ENCODE peak calls at places on chromosome 22, in nine cellular contexts. One of them, this sample, is unnamed.

GRCh38 chr22:31253949-31254348 is 38.3 kb downstream of the PIK3IP1 start:
- DNase-seq in astrocyte of the cerebellum: no peak
- DNase-seq in AG10803: no peak
- DNase-seq in AG04450: no peak
- DNase-seq in upper lobe of right lung: peak
- DNase-seq in nephron progenitor cell: no peak
- DNase-seq in AG09319: no peak
- DNase-seq in CD8-positive, alpha-beta T cell: no peak
- DNase-seq in Calu3: peak
- DNase-seq in this sample: no peak

GRCh38 chr22:44184006-44184405 is 3.3 kb downstream of the PARVG start:
- DNase-seq in astrocyte of the cerebellum: peak
- DNase-seq in AG10803: no peak
- DNase-seq in AG04450: no peak
- DNase-seq in upper lobe of right lung: no peak
- DNase-seq in nephron progenitor cell: no peak
- DNase-seq in AG09319: no peak
- DNase-seq in CD8-positive, alpha-beta T cell: no peak
- DNase-seq in Calu3: no peak
- DNase-seq in this sample: no peak

GRCh38 chr22:47355388-47355725 is 592.9 kb downstream of the TBC1D22A start:
- DNase-seq in astrocyte of the cerebellum: no peak
- DNase-seq in AG10803: no peak
- DNase-seq in AG04450: no peak
- DNase-seq in upper lobe of right lung: no peak
- DNase-seq in nephron progenitor cell: no peak
- DNase-seq in AG09319: no peak
- DNase-seq in CD8-positive, alpha-beta T cell: no peak
- DNase-seq in Calu3: no peak
- DNase-seq in this sample: peak

GRCh38 chr22:20438066-20438677 is 547 bp upstream of the SCARF2 start:
- DNase-seq in astrocyte of the cerebellum: peak
- DNase-seq in AG10803: peak
- DNase-seq in AG04450: no peak
- DNase-seq in upper lobe of right lung: peak
- DNase-seq in nephron progenitor cell: no peak
- DNase-seq in AG09319: no peak
- DNase-seq in CD8-positive, alpha-beta T cell: no peak
- DNase-seq in Calu3: no peak
- DNase-seq in this sample: no peak

GRCh38 chr22:48488611-48489456 is 1338.8 kb downstream of the BRD1 start:
- DNase-seq in astrocyte of the cerebellum: no peak
- DNase-seq in AG10803: no peak
- DNase-seq in AG04450: no peak
- DNase-seq in upper lobe of right lung: peak
- DNase-seq in nephron progenitor cell: peak
- DNase-seq in AG09319: no peak
- DNase-seq in CD8-positive, alpha-beta T cell: no peak
- DNase-seq in Calu3: no peak
- DNase-seq in this sample: no peak

GRCh38 chr22:22465094-22465602 is 43.4 kb downstream of the ZNF280B start:
- DNase-seq in astrocyte of the cerebellum: no peak
- DNase-seq in AG10803: no peak
- DNase-seq in AG04450: no peak
- DNase-seq in upper lobe of right lung: no peak
- DNase-seq in nephron progenitor cell: no peak
- DNase-seq in AG09319: no peak
- DNase-seq in CD8-positive, alpha-beta T cell: no peak
- DNase-seq in Calu3: no peak
- DNase-seq in this sample: no peak

GRCh38 chr22:17972385-17973181 is 51.8 kb downstream of the MICAL3 start:
- DNase-seq in astrocyte of the cerebellum: peak
- DNase-seq in AG10803: peak
- DNase-seq in AG04450: peak
- DNase-seq in upper lobe of right lung: no peak
- DNase-seq in nephron progenitor cell: no peak
- DNase-seq in AG09319: peak
- DNase-seq in CD8-positive, alpha-beta T cell: no peak
- DNase-seq in Calu3: no peak
- DNase-seq in this sample: no peak

GRCh38 chr22:40213478-40213877 is 35.8 kb downstream of the TNRC6B start:
- DNase-seq in astrocyte of the cerebellum: no peak
- DNase-seq in AG10803: no peak
- DNase-seq in AG04450: no peak
- DNase-seq in upper lobe of right lung: no peak
- DNase-seq in nephron progenitor cell: no peak
- DNase-seq in AG09319: no peak
- DNase-seq in CD8-positive, alpha-beta T cell: no peak
- DNase-seq in Calu3: no peak
- DNase-seq in this sample: no peak

GRCh38 chr22:46774456-46775363 is 12.3 kb downstream of the TBC1D22A start:
- DNase-seq in astrocyte of the cerebellum: no peak
- DNase-seq in AG10803: no peak
- DNase-seq in AG04450: no peak
- DNase-seq in upper lobe of right lung: no peak
- DNase-seq in nephron progenitor cell: no peak
- DNase-seq in AG09319: no peak
- DNase-seq in CD8-positive, alpha-beta T cell: no peak
- DNase-seq in Calu3: no peak
- DNase-seq in this sample: no peak

GRCh38 chr22:44882226-44882905 is 127.4 kb downstream of the PHF21B start:
- DNase-seq in astrocyte of the cerebellum: no peak
- DNase-seq in AG10803: no peak
- DNase-seq in AG04450: no peak
- DNase-seq in upper lobe of right lung: peak
- DNase-seq in nephron progenitor cell: no peak
- DNase-seq in AG09319: no peak
- DNase-seq in CD8-positive, alpha-beta T cell: no peak
- DNase-seq in Calu3: no peak
- DNase-seq in this sample: no peak

GRCh38 chr22:44133161-44133560 is 47.6 kb upstream of the PARVG start:
- DNase-seq in astrocyte of the cerebellum: peak
- DNase-seq in AG10803: no peak
- DNase-seq in AG04450: no peak
- DNase-seq in upper lobe of right lung: no peak
- DNase-seq in nephron progenitor cell: no peak
- DNase-seq in AG09319: peak
- DNase-seq in CD8-positive, alpha-beta T cell: no peak
- DNase-seq in Calu3: no peak
- DNase-seq in this sample: no peak

GRCh38 chr22:41367039-41367679 is 14.6 kb upstream of the TEF start:
- DNase-seq in astrocyte of the cerebellum: peak
- DNase-seq in AG10803: peak
- DNase-seq in AG04450: peak
- DNase-seq in upper lobe of right lung: peak
- DNase-seq in nephron progenitor cell: peak
- DNase-seq in AG09319: peak
- DNase-seq in CD8-positive, alpha-beta T cell: no peak
- DNase-seq in Calu3: peak
- DNase-seq in this sample: peak
- TF ChIP-seq CTCF in astrocyte of the cerebellum: no peak
- TF ChIP-seq CTCF in AG10803: peak
- TF ChIP-seq CTCF in AG04450: peak
- TF ChIP-seq CTCF in upper lobe of right lung: peak
- TF ChIP-seq CTCF in nephron progenitor cell: no peak
- TF ChIP-seq CTCF in AG09319: peak
- TF ChIP-seq CTCF in CD8-positive, alpha-beta T cell: no peak
- TF ChIP-seq CTCF in Calu3: no peak
- TF ChIP-seq CTCF in this sample: no peak

GRCh38 chr22:33088418-33088817 is 30.2 kb upstream of the SYN3 start:
- DNase-seq in astrocyte of the cerebellum: no peak
- DNase-seq in AG10803: no peak
- DNase-seq in AG04450: no peak
- DNase-seq in upper lobe of right lung: no peak
- DNase-seq in nephron progenitor cell: no peak
- DNase-seq in AG09319: no peak
- DNase-seq in CD8-positive, alpha-beta T cell: no peak
- DNase-seq in Calu3: no peak
- DNase-seq in this sample: no peak

GRCh38 chr22:33082221-33082620 is 24.0 kb upstream of the SYN3 start:
- DNase-seq in astrocyte of the cerebellum: no peak
- DNase-seq in AG10803: no peak
- DNase-seq in AG04450: no peak
- DNase-seq in upper lobe of right lung: no peak
- DNase-seq in nephron progenitor cell: no peak
- DNase-seq in AG09319: no peak
- DNase-seq in CD8-positive, alpha-beta T cell: no peak
- DNase-seq in Calu3: no peak
- DNase-seq in this sample: no peak

DNA sequence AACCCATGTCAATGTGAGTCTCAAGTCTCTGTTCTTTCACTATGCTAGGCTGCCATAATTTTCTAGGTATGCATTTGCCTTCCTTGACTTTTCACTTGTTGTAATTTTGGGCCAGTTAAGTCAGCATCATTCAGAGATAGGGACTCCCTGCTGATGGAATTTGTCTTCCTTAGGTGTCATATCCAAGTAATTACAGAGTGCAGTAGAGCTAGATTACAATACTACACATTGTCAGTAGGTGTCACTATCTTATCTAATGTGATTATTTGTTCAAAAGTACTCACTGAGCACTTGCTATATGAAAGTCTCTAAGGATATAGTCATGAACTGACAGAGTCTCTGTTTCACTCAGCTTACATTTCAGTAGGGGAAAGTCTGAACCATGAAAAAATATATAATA is 25.0 kb upstream of the SYN3 start:
- DNase-seq in astrocyte of the cerebellum: no peak
- DNase-seq in AG10803: no peak
- DNase-seq in AG04450: no peak
- DNase-seq in upper lobe of right lung: no peak
- DNase-seq in nephron progenitor cell: no peak
- DNase-seq in AG09319: no peak
- DNase-seq in CD8-positive, alpha-beta T cell: no peak
- DNase-seq in Calu3: no peak
- DNase-seq in this sample: no peak
- TF ChIP-seq CTCF in astrocyte of the cerebellum: no peak
- TF ChIP-seq CTCF in AG10803: no peak
- TF ChIP-seq CTCF in AG04450: no peak
- TF ChIP-seq CTCF in upper lobe of right lung: peak
- TF ChIP-seq CTCF in nephron progenitor cell: peak
- TF ChIP-seq CTCF in AG09319: no peak
- TF ChIP-seq CTCF in CD8-positive, alpha-beta T cell: no peak
- TF ChIP-seq CTCF in Calu3: no peak
- TF ChIP-seq CTCF in this sample: no peak

GRCh38 chr22:42184852-42185251 is 54.2 kb upstream of the CYP2D6 start:
- DNase-seq in astrocyte of the cerebellum: no peak
- DNase-seq in AG10803: no peak
- DNase-seq in AG04450: no peak
- DNase-seq in upper lobe of right lung: no peak
- DNase-seq in nephron progenitor cell: no peak
- DNase-seq in AG09319: no peak
- DNase-seq in CD8-positive, alpha-beta T cell: no peak
- DNase-seq in Calu3: no peak
- DNase-seq in this sample: no peak
- TF ChIP-seq CTCF in astrocyte of the cerebellum: no peak
- TF ChIP-seq CTCF in AG10803: no peak
- TF ChIP-seq CTCF in AG04450: no peak
- TF ChIP-seq CTCF in upper lobe of right lung: no peak
- TF ChIP-seq CTCF in nephron progenitor cell: no peak
- TF ChIP-seq CTCF in AG09319: no peak
- TF ChIP-seq CTCF in CD8-positive, alpha-beta T cell: no peak
- TF ChIP-seq CTCF in Calu3: no peak
- TF ChIP-seq CTCF in this sample: no peak

GRCh38 chr22:29603358-29604191 is at the start of gene NF2:
- DNase-seq in astrocyte of the cerebellum: peak
- DNase-seq in AG10803: peak
- DNase-seq in AG04450: peak
- DNase-seq in upper lobe of right lung: peak
- DNase-seq in nephron progenitor cell: peak
- DNase-seq in AG09319: peak
- DNase-seq in CD8-positive, alpha-beta T cell: peak
- DNase-seq in Calu3: peak
- DNase-seq in this sample: peak
- TF ChIP-seq CTCF in astrocyte of the cerebellum: no peak
- TF ChIP-seq CTCF in AG10803: no peak
- TF ChIP-seq CTCF in AG04450: no peak
- TF ChIP-seq CTCF in upper lobe of right lung: no peak
- TF ChIP-seq CTCF in nephron progenitor cell: no peak
- TF ChIP-seq CTCF in AG09319: no peak
- TF ChIP-seq CTCF in CD8-positive, alpha-beta T cell: no peak
- TF ChIP-seq CTCF in Calu3: no peak
- TF ChIP-seq CTCF in this sample: no peak

DNA sequence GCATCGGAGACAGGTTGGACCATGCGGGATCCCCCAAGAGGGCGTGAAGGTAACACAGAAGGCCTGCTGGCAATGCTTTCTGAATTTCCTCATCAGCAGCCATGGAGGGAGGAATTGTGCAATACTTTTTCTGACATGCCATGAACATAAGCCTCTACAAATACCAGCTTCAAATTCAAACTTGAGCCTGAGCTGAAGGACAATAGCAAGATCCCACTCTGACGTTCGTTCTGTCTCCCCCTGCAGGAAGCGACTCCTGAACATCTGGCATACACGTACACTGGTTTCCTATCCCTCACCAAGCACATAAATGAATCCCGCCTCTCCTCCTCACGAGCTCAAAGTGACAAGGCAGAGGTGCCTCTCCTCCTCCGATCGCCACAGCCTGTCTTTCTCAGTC is 312.2 kb downstream of the BRD1 start:
- DNase-seq in astrocyte of the cerebellum: no peak
- DNase-seq in AG10803: no peak
- DNase-seq in AG04450: no peak
- DNase-seq in upper lobe of right lung: no peak
- DNase-seq in nephron progenitor cell: no peak
- DNase-seq in AG09319: no peak
- DNase-seq in CD8-positive, alpha-beta T cell: no peak
- DNase-seq in Calu3: no peak
- DNase-seq in this sample: no peak
- TF ChIP-seq CTCF in astrocyte of the cerebellum: no peak
- TF ChIP-seq CTCF in AG10803: no peak
- TF ChIP-seq CTCF in AG04450: no peak
- TF ChIP-seq CTCF in upper lobe of right lung: peak
- TF ChIP-seq CTCF in nephron progenitor cell: no peak
- TF ChIP-seq CTCF in AG09319: no peak
- TF ChIP-seq CTCF in CD8-positive, alpha-beta T cell: no peak
- TF ChIP-seq CTCF in Calu3: no peak
- TF ChIP-seq CTCF in this sample: no peak

GRCh38 chr22:25018009-25018408 is 65.5 kb downstream of the KIAA1671 start:
- DNase-seq in astrocyte of the cerebellum: no peak
- DNase-seq in AG10803: no peak
- DNase-seq in AG04450: no peak
- DNase-seq in upper lobe of right lung: no peak
- DNase-seq in nephron progenitor cell: no peak
- DNase-seq in AG09319: no peak
- DNase-seq in CD8-positive, alpha-beta T cell: no peak
- DNase-seq in Calu3: no peak
- DNase-seq in this sample: no peak
- TF ChIP-seq CTCF in astrocyte of the cerebellum: no peak
- TF ChIP-seq CTCF in AG10803: no peak
- TF ChIP-seq CTCF in AG04450: no peak
- TF ChIP-seq CTCF in upper lobe of right lung: no peak
- TF ChIP-seq CTCF in nephron progenitor cell: no peak
- TF ChIP-seq CTCF in AG09319: no peak
- TF ChIP-seq CTCF in CD8-positive, alpha-beta T cell: no peak
- TF ChIP-seq CTCF in Calu3: no peak
- TF ChIP-seq CTCF in this sample: no peak

GRCh38 chr22:49768961-49769690 is 58.5 kb downstream of the BRD1 start:
- DNase-seq in astrocyte of the cerebellum: peak
- DNase-seq in AG10803: peak
- DNase-seq in AG04450: peak
- DNase-seq in upper lobe of right lung: peak
- DNase-seq in nephron progenitor cell: no peak
- DNase-seq in AG09319: no peak
- DNase-seq in CD8-positive, alpha-beta T cell: no peak
- DNase-seq in Calu3: no peak
- DNase-seq in this sample: no peak
- TF ChIP-seq CTCF in astrocyte of the cerebellum: no peak
- TF ChIP-seq CTCF in AG10803: no peak
- TF ChIP-seq CTCF in AG04450: no peak
- TF ChIP-seq CTCF in upper lobe of right lung: no peak
- TF ChIP-seq CTCF in nephron progenitor cell: no peak
- TF ChIP-seq CTCF in AG09319: no peak
- TF ChIP-seq CTCF in CD8-positive, alpha-beta T cell: no peak
- TF ChIP-seq CTCF in Calu3: no peak
- TF ChIP-seq CTCF in this sample: no peak

This sample was measured in vagina.